ENCODE peak calls at places on chromosomes 3 and 15, in six cellular contexts. I, R, H, E, L and C are unnamed samples.

GRCh38 chr3:113695818-113696645 is at the start of gene USF3:
- DNase-seq in E (peak), H (peak), L (peak), R (peak), I (peak), C (peak)

GRCh38 chr3:138188013-138188352 is 882 bp downstream of the ARMC8 start:
- DNase-seq in R (no peak), E (no peak), I (no peak), L (peak), H (peak), C (no peak)

GRCh38 chr3:146814601-146815315 is 209.6 kb upstream of the PLSCR5 start:
- DNase-seq in I (no peak), R (no peak), E (no peak), H (no peak), L (peak), C (no peak)

GRCh38 chr15:95152741-95153140 is 921.4 kb downstream of the MCTP2 start:
- DNase-seq in I (no peak), R (no peak), L (no peak), E (no peak), H (no peak), C (no peak)

GRCh38 chr15:92930061-92930460 is 29.9 kb downstream of the CHD2 start:
- DNase-seq in L (no peak), I (no peak), E (no peak), R (no peak), H (no peak), C (no peak)

GRCh38 chr3:134378818-134379217 is 4.6 kb upstream of the AMOTL2 start:
- DNase-seq in L (no peak), E (no peak), H (no peak), I (no peak), R (no peak), C (no peak)

GRCh38 chr3:143769663-143770062 is 78.6 kb downstream of the SLC9A9 start:
- DNase-seq in I (no peak), L (peak), E (no peak), R (no peak), H (no peak), C (no peak)

GRCh38 chr15:25725758-25726157 is 137.4 kb downstream of the ATP10A start:
- DNase-seq in E (no peak), R (no peak), H (no peak), L (no peak), I (no peak), C (no peak)

GRCh38 chr3:124791639-124792111 is 61.4 kb downstream of the UMPS start:
- DNase-seq in I (no peak), H (no peak), E (no peak), L (peak), R (no peak), C (no peak)

GRCh38 chr3:24390169-24390821 is 104.4 kb downstream of the THRB start:
- DNase-seq in H (no peak), I (no peak), L (no peak), E (no peak), R (no peak), C (no peak)

GRCh38 chr3:134001251-134001650 is 28.5 kb downstream of the SLCO2A1 start:
- DNase-seq in E (no peak), H (no peak), I (no peak), R (no peak), L (no peak), C (no peak)

GRCh38 chr3:64186667-64187064 is 38.6 kb downstream of the PRICKLE2 start:
- DNase-seq in H (no peak), R (no peak), E (no peak), L (no peak), I (no peak), C (no peak)

GRCh38 chr15:60681353-60681752 is 202.4 kb upstream of the ICE2 start:
- DNase-seq in R (no peak), L (no peak), I (no peak), E (no peak), H (no peak), C (no peak)

GRCh38 chr3:43036621-43037331 is 57.7 kb downstream of the GASK1A start:
- DNase-seq in R (no peak), H (no peak), L (no peak), E (no peak), I (no peak), C (no peak)